ENCODE peak calls at places on chromosomes 7 and 10, in four cellular contexts. R is GM12878; F is hepatocyte; Y is CD4-positive, alpha-beta T cell. H is an unnamed sample.

GRCh38 chr10:80172896-80173295 is 32.4 kb downstream of the ANXA11 start:
- DNase-seq in Y (no peak), R (no peak), F (no peak), H (no peak)

GRCh38 chr10:100357073-100357858 is 10.2 kb downstream of the SCD start:
- DNase-seq in Y (no peak), F (no peak), R (no peak), H (no peak)

GRCh38 chr7:24381919-24382505 is 98.0 kb downstream of the NPY start:
- DNase-seq in Y (no peak), F (peak), R (no peak), H (no peak)

GRCh38 chr10:87750001-87750651 is 67.9 kb downstream of the ATAD1 start:
- DNase-seq in Y (no peak), F (no peak), R (no peak), H (no peak)

GRCh38 chr10:26557641-26558014 is 119.5 kb downstream of the APBB1IP start:
- DNase-seq in F (no peak), R (no peak), Y (no peak), H (no peak)

GRCh38 chr10:74882831-74883230 is 56.4 kb downstream of the KAT6B start:
- DNase-seq in F (no peak), R (no peak), Y (no peak), H (no peak)

GRCh38 chr7:104231054-104232046 is 23.5 kb upstream of the ORC5 start:
- DNase-seq in R (no peak), Y (peak), F (peak), H (peak)

GRCh38 chr7:94223375-94224084 is 171.2 kb upstream of the COL1A2 start:
- DNase-seq in Y (no peak), F (peak), R (no peak), H (no peak)

GRCh38 chr10:565146-565545 is 124.3 kb downstream of the DIP2C start:
- DNase-seq in Y (no peak), R (no peak), F (no peak), H (no peak)

GRCh38 chr7:157080111-157080730 is 58.5 kb upstream of the UBE3C start:
- DNase-seq in Y (no peak), R (no peak), F (no peak), H (no peak)
- TF ChIP-seq CTCF in Y (no peak), R (no peak), F (no peak), H (no peak)

GRCh38 chr10:34524369-34525091 is 290.6 kb downstream of the PARD3 start:
- DNase-seq in R (peak), F (no peak), Y (no peak), H (no peak)

GRCh38 chr10:34530778-34531177 is 284.3 kb downstream of the PARD3 start:
- DNase-seq in Y (no peak), R (no peak), F (no peak), H (no peak)

GRCh38 chr10:34526186-34526585 is 288.9 kb downstream of the PARD3 start:
- DNase-seq in R (no peak), Y (no peak), F (no peak), H (no peak)

GRCh38 chr10:34528320-34528719 is 286.8 kb downstream of the PARD3 start:
- DNase-seq in R (no peak), Y (no peak), F (peak), H (no peak)

GRCh38 chr10:34526758-34527730 is 288.1 kb downstream of the PARD3 start:
- DNase-seq in R (no peak), Y (no peak), F (peak), H (no peak)
- H3K27ac ChIP-seq in R (no peak), Y (no peak), F (no peak), H (peak)

DNA sequence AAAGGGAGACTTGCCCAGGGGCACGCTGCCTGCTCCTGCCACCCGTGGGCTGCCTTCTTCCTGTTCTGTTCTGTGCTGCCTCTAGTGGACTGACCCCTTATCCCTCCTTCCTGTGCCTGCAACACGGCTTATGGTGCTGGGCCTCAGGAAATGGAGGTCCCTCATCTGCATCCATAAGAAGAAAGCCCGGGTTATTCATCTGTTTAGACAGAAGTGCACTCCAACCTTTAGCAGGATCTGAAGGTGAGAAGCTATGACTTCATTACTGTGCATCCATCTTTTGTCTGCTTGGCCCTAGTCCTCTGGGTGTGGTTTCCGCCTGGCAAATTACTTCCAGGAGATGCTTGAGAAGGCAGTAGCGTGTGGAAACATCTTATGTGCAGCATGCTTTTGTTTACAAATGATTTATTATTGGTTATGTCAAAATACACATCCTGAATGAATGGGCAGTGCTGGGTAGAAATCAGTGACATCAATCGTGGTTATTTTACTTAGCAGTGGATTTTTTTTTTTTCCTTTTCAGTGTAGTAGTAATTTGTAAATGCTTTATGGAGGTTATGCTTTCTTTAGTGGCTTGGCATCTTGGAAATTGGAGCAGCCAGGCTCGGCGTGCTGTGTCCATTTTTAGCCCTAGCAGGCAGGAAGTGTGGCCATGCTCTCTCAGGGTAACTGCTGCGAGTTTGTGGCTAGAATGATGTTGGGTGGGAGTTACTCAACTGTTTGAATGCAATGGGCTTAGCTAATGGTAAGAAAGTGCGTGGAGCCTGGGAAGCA is 12.7 kb downstream of the PTPRE start:
- DNase-seq in R (no peak), Y (no peak), F (no peak), H (no peak)
- TF ChIP-seq CTCF in R (peak), Y (no peak), F (peak), H (no peak)

GRCh38 chr7:21675255-21675654 is 132.4 kb downstream of the DNAH11 start:
- DNase-seq in R (no peak), Y (no peak), F (no peak), H (no peak)

GRCh38 chr7:21670496-21670895 is 127.7 kb downstream of the DNAH11 start:
- DNase-seq in Y (no peak), F (no peak), R (no peak), H (no peak)

GRCh38 chr7:21671859-21672258 is 129.0 kb downstream of the DNAH11 start:
- DNase-seq in Y (no peak), R (peak), F (no peak), H (no peak)
- H3K27ac ChIP-seq in Y (no peak), R (no peak), F (no peak), H (no peak)

GRCh38 chr7:71511361-71511807 is 379.4 kb downstream of the GALNT17 start:
- DNase-seq in F (no peak), Y (no peak), R (no peak), H (no peak)
- TF ChIP-seq CTCF in F (peak), Y (no peak), R (no peak), H (peak)

DNA sequence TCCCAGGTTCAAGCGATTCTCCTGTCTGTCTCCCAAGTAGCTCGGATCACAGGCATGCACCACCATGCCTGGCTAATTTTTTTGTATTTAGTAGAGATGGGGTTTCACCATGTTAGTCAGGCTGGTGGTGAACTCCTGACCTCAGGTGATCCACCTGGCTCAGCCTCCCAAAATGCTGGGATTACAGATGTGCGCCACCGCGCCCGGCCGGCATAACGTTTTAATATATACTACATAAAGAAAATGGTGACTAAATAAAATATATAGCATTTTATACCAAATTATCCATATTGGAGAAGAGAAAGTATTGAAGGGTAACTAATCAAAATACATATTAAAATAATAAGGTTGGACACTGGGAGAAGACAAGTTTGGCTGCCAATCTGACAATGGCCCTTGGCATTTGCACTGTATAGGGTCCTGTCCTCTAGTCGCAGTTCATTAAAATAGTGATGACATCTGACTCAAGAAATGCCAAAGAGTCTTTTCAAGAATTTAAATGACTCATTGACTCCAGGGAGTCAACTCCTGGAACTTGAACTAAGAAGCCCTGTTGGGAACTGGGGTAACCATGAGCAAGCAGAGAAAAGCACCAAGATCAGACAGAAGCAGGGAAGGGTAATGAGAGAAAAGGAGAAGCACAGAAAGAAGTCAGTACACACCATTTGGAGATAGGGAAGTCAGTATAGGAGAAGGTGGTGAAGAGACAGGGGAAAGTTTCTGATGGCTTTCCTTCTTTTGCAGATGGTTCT is 91.1 kb downstream of the CH25H start:
- DNase-seq in Y (no peak), F (no peak), R (no peak), H (no peak)
- H3K27ac ChIP-seq in Y (no peak), F (no peak), R (no peak), H (no peak)